ENCODE peak calls at places on chromosomes 16 and 17, in seven cellular contexts. Q is IMR-90, N is stomach, Y is transverse colon, G is body of pancreas, R is ovary, X is tibial nerve. F is an unnamed sample.

GRCh38 chr16:361872-362701 is 8.3 kb downstream of the MRPL28 start:
- DNase-seq in R (peak), Y (peak), X (peak), G (peak), N (peak), Q (peak), F (peak)

GRCh38 chr17:64531955-64532371 is 25.2 kb downstream of the CEP95 start:
- DNase-seq in G (no peak), Y (no peak), X (no peak), N (no peak), Q (peak), R (no peak), F (no peak)

GRCh38 chr16:75248536-75249380 is 2.7 kb downstream of the BCAR1 start:
- DNase-seq in X (no peak), Q (no peak), G (no peak), R (peak), Y (no peak), N (no peak), F (no peak)

GRCh38 chr17:78269893-78270490 is 38.6 kb downstream of the TMEM235 start:
- DNase-seq in Y (no peak), R (no peak), Q (no peak), G (no peak), X (no peak), N (no peak), F (no peak)

GRCh38 chr17:55962931-55963378 is 190.3 kb upstream of the ANKFN1 start:
- DNase-seq in N (no peak), Y (peak), G (no peak), Q (no peak), R (no peak), X (no peak), F (no peak)

GRCh38 chr16:82979406-82980111 is 352.8 kb downstream of the CDH13 start:
- DNase-seq in Q (peak), Y (no peak), R (no peak), N (no peak), G (no peak), X (no peak), F (no peak)

GRCh38 chr17:15996322-15996721 is 3.2 kb downstream of the ZSWIM7 start:
- DNase-seq in Q (no peak), X (no peak), N (no peak), R (no peak), Y (no peak), G (no peak), F (no peak)

GRCh38 chr17:75845933-75846700 is 1.9 kb upstream of the UNC13D start:
- DNase-seq in R (no peak), X (no peak), N (no peak), Q (no peak), G (peak), Y (peak), F (no peak)

GRCh38 chr17:51059781-51060180 is 60.9 kb downstream of the SPAG9 start:
- DNase-seq in N (no peak), X (no peak), Q (peak), G (no peak), Y (no peak), R (no peak), F (no peak)

GRCh38 chr17:4899341-4900230 is at the start of gene C17orf107:
- DNase-seq in Q (peak), R (peak), N (peak), Y (peak), G (peak), X (peak), F (no peak)

GRCh38 chr17:75668489-75668888 is 1.4 kb downstream of the SAP30BP start:
- DNase-seq in Y (no peak), G (no peak), R (no peak), X (no peak), Q (no peak), N (no peak), F (no peak)

GRCh38 chr17:81672504-81672903 is 6.0 kb downstream of the CCDC137 start:
- DNase-seq in N (no peak), G (no peak), Q (no peak), X (no peak), R (no peak), Y (no peak), F (no peak)

DNA sequence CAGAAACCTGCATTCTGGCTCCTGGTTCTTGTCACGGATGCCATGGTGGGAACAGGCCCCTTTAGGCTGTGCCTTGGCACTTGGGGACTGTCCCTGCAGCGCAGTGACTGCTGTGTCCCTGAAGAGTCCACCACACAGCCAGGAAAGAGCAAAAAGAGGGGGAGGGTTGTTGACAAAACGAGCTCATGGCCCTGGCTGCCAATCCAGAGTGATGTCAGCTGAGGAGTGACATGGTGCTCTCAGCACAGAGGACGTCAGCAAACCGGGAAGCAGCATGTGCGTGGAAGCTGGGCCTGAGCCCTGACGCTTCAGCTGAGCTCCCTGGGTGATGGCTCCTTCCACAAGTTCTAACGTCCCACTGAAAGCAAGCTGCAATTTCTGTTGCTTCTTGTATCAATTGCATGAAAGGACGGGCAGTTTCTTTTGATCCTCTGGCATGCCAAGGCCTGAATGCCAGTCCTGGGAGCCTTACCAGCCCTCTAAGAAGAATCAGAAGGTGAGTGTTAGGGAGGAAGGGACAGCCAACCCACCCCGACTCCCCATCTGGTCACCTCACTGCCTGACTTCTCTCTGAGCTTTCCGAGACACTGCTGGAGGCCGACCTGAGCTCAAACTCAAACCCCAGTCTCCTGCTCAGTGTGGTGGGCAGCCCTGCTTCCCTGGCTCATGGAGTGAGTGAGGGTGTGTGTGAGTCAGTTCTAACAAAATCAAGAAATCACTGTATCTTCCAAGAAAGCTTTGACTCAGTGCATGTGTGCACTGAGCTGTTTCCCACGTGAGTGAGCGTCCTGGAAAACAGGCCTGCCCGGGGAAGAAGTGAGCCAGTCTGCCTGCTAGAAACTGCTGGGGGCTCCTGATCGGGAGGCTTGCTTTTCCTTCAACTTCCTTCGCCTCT is 14.7 kb upstream of the WNT3 start:
- DNase-seq in N (no peak), Y (no peak), X (no peak), Q (peak), R (no peak), G (peak), F (peak)
- TF ChIP-seq POLR2A in N (no peak), Y (no peak), X (no peak), Q (no peak), R (no peak), G (no peak), F (no peak)

GRCh38 chr16:85638248-85638647 is 25.1 kb downstream of the GSE1 start:
- DNase-seq in X (no peak), Q (no peak), N (no peak), G (no peak), R (no peak), Y (no peak), F (no peak)

GRCh38 chr16:85640606-85641005 is 27.5 kb downstream of the GSE1 start:
- DNase-seq in R (no peak), X (no peak), N (no peak), G (no peak), Q (no peak), Y (no peak), F (no peak)

GRCh38 chr16:85638695-85639409 is 25.7 kb downstream of the GSE1 start:
- DNase-seq in Y (no peak), N (peak), G (peak), X (no peak), Q (no peak), R (no peak), F (no peak)

GRCh38 chr16:85640254-85640558 is 27.1 kb downstream of the GSE1 start:
- DNase-seq in Y (no peak), Q (no peak), G (no peak), R (no peak), X (no peak), N (no peak), F (no peak)

DNA sequence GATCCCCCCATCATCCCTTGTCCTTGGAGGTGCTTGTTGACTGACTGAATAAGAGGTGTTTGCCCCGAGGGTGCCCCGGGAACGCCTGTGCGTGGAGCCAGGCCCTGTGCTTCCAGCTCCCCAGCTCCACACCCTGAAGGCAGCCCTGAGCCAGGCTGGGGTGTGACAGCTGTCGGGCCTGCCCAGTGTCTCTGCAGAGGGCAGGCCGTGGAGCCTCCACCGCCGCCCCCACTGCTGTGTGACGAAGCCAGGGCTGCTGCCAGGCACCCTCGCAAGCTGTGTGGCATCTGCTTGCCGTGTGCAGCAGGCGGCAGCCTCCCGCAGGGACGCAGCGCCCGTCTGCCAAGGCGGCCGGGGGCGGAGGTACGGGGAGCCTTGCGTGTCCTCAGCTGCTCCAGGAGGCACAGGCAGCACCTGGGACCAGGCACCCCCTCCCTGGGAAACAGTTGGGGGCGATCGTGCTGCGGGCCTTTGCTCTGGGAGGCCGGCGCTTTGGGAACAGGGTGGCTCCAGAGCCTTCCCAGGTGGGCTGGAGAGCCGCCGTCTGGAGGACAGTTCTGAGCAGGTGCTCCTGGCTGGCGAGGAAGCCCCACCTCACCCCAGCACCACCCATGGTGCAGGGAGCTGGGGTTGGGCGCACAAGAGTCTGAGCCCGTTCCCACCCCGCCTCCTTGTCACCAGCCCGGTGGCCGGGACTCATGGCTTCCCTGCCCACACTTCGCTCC is 26.6 kb downstream of the GSE1 start:
- DNase-seq in R (no peak), N (peak), Q (no peak), X (no peak), Y (no peak), G (peak), F (no peak)
- TF ChIP-seq POLR2A in R (no peak), N (no peak), Q (no peak), X (no peak), Y (no peak), G (peak), F (no peak)

GRCh38 chr16:30921748-30922419 is 1.5 kb upstream of the FBXL19 start:
- DNase-seq in G (peak), Y (peak), X (peak), R (peak), N (peak), Q (peak), F (peak)
- TF ChIP-seq POLR2A in G (no peak), Y (peak), X (no peak), R (no peak), N (no peak), Q (no peak), F (no peak)

DNA sequence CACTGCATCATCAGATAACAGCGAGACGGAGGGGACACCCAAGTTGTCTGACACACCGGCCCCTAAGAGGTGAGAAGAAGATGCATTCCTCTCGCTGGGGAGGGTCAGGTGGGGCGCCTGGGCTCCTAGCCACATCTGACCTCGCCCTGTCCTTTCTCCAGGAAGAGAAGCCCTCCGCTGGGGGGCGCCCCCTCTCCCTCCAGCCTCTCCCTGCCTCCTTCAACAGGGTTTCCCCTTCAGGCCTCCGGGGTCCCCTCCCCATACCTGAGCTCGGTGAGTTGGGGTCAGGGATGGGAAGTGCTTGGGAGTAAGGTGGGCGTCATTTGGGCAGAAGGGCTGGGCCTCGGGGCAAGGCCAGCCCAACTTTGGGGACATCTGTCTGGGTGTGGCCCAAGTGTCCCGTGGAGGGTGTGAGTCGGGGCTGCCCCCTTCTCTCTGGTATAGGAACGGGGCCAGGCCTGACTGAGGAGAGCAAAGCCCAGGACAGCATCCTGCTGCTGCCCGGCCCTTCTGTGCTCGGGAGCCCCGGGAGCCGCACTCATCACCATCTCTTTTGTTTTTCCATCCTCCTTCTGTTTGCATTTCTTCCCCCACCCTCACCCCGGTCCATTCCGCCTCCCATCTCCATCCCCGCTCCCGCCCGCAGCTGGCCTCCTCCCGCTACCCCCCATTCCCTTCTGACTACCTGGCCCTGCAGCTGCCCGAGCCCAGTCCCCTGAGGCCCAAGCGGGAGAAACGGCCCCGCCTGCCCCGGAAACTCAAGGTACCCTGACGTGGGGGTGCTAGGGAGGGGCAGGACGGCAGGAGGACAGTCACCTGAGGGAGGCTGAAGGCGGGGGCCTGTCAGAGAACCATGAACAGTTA is 5.0 kb downstream of the INO80E start:
- DNase-seq in N (no peak), G (no peak), X (no peak), Q (no peak), R (no peak), Y (no peak), F (no peak)
- TF ChIP-seq POLR2A in N (no peak), G (no peak), X (no peak), Q (no peak), R (no peak), Y (no peak), F (no peak)

GRCh38 chr17:72631568-72631967 is 460.9 kb downstream of the SLC39A11 start:
- DNase-seq in R (no peak), G (no peak), N (no peak), Q (no peak), Y (no peak), X (no peak), F (no peak)

GRCh38 chr17:72635034-72635654 is 457.3 kb downstream of the SLC39A11 start:
- DNase-seq in X (no peak), Q (no peak), G (no peak), R (no peak), N (no peak), Y (peak), F (no peak)

GRCh38 chr17:72634621-72635020 is 457.9 kb downstream of the SLC39A11 start:
- DNase-seq in R (no peak), X (no peak), Q (no peak), G (no peak), Y (peak), N (peak), F (no peak)

DNA sequence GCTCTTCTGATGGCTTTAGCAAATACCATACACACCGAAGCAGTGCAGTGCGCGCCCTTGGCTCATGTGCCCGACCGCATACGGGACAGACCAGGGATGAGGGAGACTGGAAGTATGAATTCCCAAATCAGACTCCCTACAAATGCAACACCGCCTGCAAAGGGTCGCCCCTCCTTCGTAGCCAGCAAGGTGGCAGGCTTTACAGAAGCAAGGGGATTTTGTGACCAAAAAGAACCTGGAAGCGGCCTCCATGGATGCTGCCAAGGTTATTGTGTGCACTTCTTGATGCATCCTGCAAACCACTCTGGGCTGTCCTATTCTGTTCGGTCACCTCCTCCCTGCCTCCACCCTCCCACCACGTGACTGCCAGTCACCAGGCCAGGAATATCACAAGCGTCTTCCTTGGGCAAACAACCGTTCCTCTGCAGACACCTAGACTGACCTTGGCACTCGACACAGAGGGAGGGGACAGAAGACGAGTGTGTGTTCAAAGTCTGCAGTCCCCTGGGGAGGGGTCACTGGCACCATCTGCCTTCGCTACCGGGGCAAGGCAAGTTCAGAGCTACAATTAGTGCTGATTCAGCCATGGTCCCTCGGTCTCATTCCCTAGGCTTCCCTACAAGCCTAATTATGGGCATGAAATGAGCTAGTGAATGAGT is 460.3 kb downstream of the SLC39A11 start:
- DNase-seq in Y (peak), Q (no peak), X (no peak), R (no peak), N (peak), G (no peak), F (no peak)
- TF ChIP-seq POLR2A in Y (peak), Q (no peak), X (no peak), R (no peak), N (no peak), G (no peak), F (no peak)

GRCh38 chr17:1518410-1518809 is 2.0 kb upstream of the INPP5K start:
- DNase-seq in Q (no peak), R (no peak), Y (no peak), G (no peak), N (no peak), X (no peak), F (no peak)

GRCh38 chr17:1515640-1516402 is 591 bp downstream of the INPP5K start:
- DNase-seq in G (peak), Y (peak), X (peak), N (peak), Q (peak), R (peak), F (peak)

GRCh38 chr17:1519678-1520077 is 3.3 kb upstream of the INPP5K start:
- DNase-seq in G (no peak), Y (no peak), Q (no peak), R (no peak), N (no peak), X (no peak), F (no peak)

GRCh38 chr17:1512351-1512750 is 4.1 kb downstream of the INPP5K start:
- DNase-seq in R (no peak), Y (no peak), G (no peak), Q (no peak), N (no peak), X (no peak), F (no peak)

GRCh38 chr17:1516403-1517161 is at the start of gene INPP5K:
- DNase-seq in Y (peak), Q (peak), N (peak), R (peak), X (peak), G (peak), F (peak)
- TF ChIP-seq POLR2A in Y (peak), Q (peak), N (peak), R (peak), X (peak), G (peak), F (peak)

F was measured in H54.